ENCODE peak calls at places on chromosomes 3 and 15, in six cellular contexts. L is T-helper 17 cell; X is left lung; F is memory B cell; S is stimulated activated naive CD8-positive, alpha-beta T cell treated with anti-CD3 and anti-CD28 coated beads, Interleukin-15, amount 100 ng/mL, for 72 hours; Q is activated CD4-positive, alpha-beta T cell treated with anti-CD3 and anti-CD28 coated beads for 36 hours. A is an unnamed sample.

GRCh38 chr3:48157950-48158376 is 30.3 kb downstream of the CDC25A start:
- ATAC-seq in L (no peak), X (peak), F (peak), S (no peak), Q (no peak), A (no peak)

GRCh38 chr3:132730891-132731580 is 8.8 kb upstream of the NPHP3 start:
- ATAC-seq in L (no peak), X (peak), F (no peak), S (peak), Q (peak), A (no peak)

GRCh38 chr15:75455424-75455981 is 4.0 kb upstream of the SIN3A start:
- ATAC-seq in L (peak), X (peak), F (peak), S (no peak), Q (no peak), A (no peak)

GRCh38 chr15:51947124-51947523 is 24.5 kb downstream of the LEO1 start:
- ATAC-seq in L (no peak), X (no peak), F (no peak), S (no peak), Q (peak), A (no peak)

GRCh38 chr3:61812517-61812916 is 251.1 kb downstream of the PTPRG start:
- ATAC-seq in L (no peak), X (no peak), F (no peak), S (no peak), Q (no peak), A (no peak)

GRCh38 chr3:46483799-46484198 is 14.0 kb upstream of the RTP3 start:
- ATAC-seq in L (no peak), X (no peak), F (no peak), S (no peak), Q (no peak), A (no peak)

GRCh38 chr15:58852347-58852746 is 81.1 kb downstream of the SLTM start:
- ATAC-seq in L (no peak), X (no peak), F (no peak), S (no peak), Q (no peak), A (no peak)

GRCh38 chr3:16326724-16327349 is 61.8 kb downstream of the OXNAD1 start:
- ATAC-seq in L (no peak), X (no peak), F (no peak), S (no peak), Q (no peak), A (no peak)

GRCh38 chr15:74453925-74454763 is 6.8 kb downstream of the UBL7 start:
- ATAC-seq in L (no peak), X (no peak), F (no peak), S (peak), Q (peak), A (no peak)

GRCh38 chr3:126896941-126897340 is 86.0 kb upstream of the PLXNA1 start:
- ATAC-seq in L (no peak), X (no peak), F (no peak), S (no peak), Q (no peak), A (no peak)

GRCh38 chr15:61112231-61112630 is 116.9 kb downstream of the RORA start:
- ATAC-seq in L (no peak), X (no peak), F (no peak), S (no peak), Q (no peak), A (no peak)

GRCh38 chr15:96352594-96353377 is 22.3 kb downstream of the NR2F2 start:
- ATAC-seq in L (no peak), X (no peak), F (no peak), S (no peak), Q (no peak), A (no peak)

GRCh38 chr3:190119734-190120133 is 963 bp downstream of the P3H2 start:
- ATAC-seq in L (no peak), X (no peak), F (no peak), S (no peak), Q (no peak), A (no peak)

GRCh38 chr3:141279074-141279945 is 47.7 kb downstream of the PXYLP1 start:
- ATAC-seq in L (peak), X (peak), F (peak), S (peak), Q (peak), A (peak)

GRCh38 chr3:156353535-156353934 is 201.4 kb downstream of the SSR3 start:
- ATAC-seq in L (no peak), X (no peak), F (no peak), S (no peak), Q (no peak), A (no peak)

A was measured in gastroesophageal sphincter.